ENCODE peak calls at places on chromosomes 1 and 21, in six cellular contexts. A is stomach, H is neural progenitor cell, W is neural crest cell, M is GM13977, Z is HFF-Myc. I is an unnamed sample.

GRCh38 chr1:16442941-16443340 is 2.4 kb downstream of the NECAP2 start:
- DNase-seq in Z (no peak), W (no peak), M (no peak), H (no peak), A (no peak), I (no peak)

GRCh38 chr1:237038211-237038610 is 3.8 kb upstream of the RYR2 start:
- DNase-seq in W (no peak), A (no peak), Z (no peak), M (no peak), H (no peak), I (no peak)

GRCh38 chr1:27519341-27520258 is 29.6 kb upstream of the WASF2 start:
- DNase-seq in W (peak; percentile 57), A (no peak), H (peak; percentile 81), Z (no peak), M (no peak), I (no peak)

GRCh38 chr1:115452600-115453329 is 114.7 kb upstream of the NGF start:
- DNase-seq in H (no peak), M (no peak), W (no peak), Z (no peak), A (no peak), I (no peak)

GRCh38 chr1:44645466-44646244 is 28.6 kb downstream of the TMEM53 start:
- DNase-seq in H (no peak), M (no peak), Z (no peak), A (peak; percentile 38), W (no peak), I (no peak)

GRCh38 chr1:170619167-170620030 is 44.5 kb upstream of the PRRX1 start:
- DNase-seq in A (no peak), Z (peak; percentile 29), W (no peak), M (no peak), H (no peak), I (no peak)

GRCh38 chr1:42971848-42972291 is 13.2 kb upstream of the SLC2A1 start:
- DNase-seq in A (no peak), W (no peak), Z (peak; percentile 91), H (no peak), M (no peak), I (no peak)

GRCh38 chr1:88530246-88530645 is 153.8 kb upstream of the PKN2 start:
- DNase-seq in A (no peak), M (no peak), Z (no peak), H (no peak), W (no peak), I (no peak)

GRCh38 chr21:42319851-42320602 is 4.8 kb upstream of the TFF3 start:
- DNase-seq in W (no peak), M (no peak), H (no peak), Z (no peak), A (no peak), I (no peak)

GRCh38 chr1:202501281-202501680 is 152.8 kb downstream of the PPP1R12B start:
- DNase-seq in H (peak; percentile 31), M (no peak), A (no peak), W (no peak), Z (no peak), I (no peak)

GRCh38 chr1:17670587-17671313 is 84.4 kb upstream of the ACTL8 start:
- DNase-seq in A (no peak), W (no peak), Z (no peak), M (no peak), H (no peak), I (no peak)

GRCh38 chr1:230502306-230502705 is 76.2 kb upstream of the PGBD5 start:
- DNase-seq in A (no peak), W (no peak), Z (no peak), M (no peak), H (no peak), I (no peak)

GRCh38 chr1:41435570-41436178 is 48.8 kb downstream of the EDN2 start:
- DNase-seq in H (peak; percentile 86), M (no peak), W (no peak), A (no peak), Z (no peak), I (no peak)

GRCh38 chr21:43191971-43192370 is 23.2 kb downstream of the CRYAA start:
- DNase-seq in W (no peak), A (no peak), Z (no peak), H (no peak), M (no peak), I (no peak)

GRCh38 chr1:7002728-7003127 is 217.5 kb downstream of the CAMTA1 start:
- DNase-seq in A (no peak), W (no peak), Z (no peak), M (no peak), H (peak; percentile 58), I (no peak)

GRCh38 chr1:27057801-27058647 is 45.4 kb upstream of the TENT5B start:
- DNase-seq in Z (no peak), H (peak; percentile 41), W (no peak), A (no peak), M (no peak), I (no peak)

GRCh38 chr21:31744162-31744800 is 12.4 kb upstream of the SCAF4 start:
- DNase-seq in M (no peak), Z (no peak), W (no peak), A (no peak), H (no peak), I (no peak)

DNA sequence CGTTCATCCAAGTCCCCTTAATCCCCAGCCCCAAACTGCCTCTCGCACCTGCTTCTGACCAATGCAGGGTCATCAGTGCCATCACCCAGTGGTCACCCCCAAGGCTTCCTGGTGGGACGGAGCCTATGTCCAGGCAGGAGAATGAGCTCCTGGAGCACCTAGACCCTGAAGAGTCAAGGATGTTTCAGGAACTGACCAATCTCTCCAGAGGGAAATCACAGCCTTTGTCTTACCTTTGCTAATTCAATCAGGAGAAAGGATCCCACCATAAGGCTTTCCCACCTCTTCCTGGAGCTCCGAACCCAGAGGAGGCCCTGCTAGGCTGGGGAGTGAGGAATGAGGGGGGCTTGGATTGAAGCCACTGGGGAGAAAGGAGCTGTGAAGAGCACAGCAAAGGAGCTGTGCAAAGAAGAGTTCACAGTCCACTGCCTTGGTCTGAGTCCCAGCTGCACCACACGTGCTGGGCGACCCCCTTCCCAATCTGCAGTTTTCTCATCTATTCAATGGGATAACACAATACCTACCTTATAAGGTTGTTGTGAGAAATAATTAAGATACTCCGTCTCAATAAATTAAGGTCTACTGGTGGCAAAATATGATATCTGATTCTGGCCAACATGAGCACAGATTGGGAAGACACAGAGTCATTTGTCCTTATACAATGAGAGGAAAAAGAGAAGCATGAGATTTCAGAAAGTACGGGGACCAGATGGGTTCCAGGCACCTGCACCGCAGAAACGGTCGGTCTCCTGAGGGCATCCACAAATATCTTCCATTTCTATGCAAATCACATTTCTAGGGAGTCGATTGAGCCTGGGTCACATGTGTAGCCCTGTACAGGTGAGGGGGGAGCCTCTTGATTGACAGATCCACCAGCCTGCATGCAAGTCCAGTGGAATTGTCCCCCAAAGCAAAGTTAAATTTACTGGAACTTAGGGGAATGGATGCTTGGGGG is 415.8 kb downstream of the NPHP4 start:
- DNase-seq in H (no peak), W (no peak), A (peak; percentile 14), M (no peak), Z (no peak), I (no peak)
- TF ChIP-seq CTCF in H (no peak), W (no peak), A (no peak), M (no peak), Z (no peak), I (no peak)

DNA sequence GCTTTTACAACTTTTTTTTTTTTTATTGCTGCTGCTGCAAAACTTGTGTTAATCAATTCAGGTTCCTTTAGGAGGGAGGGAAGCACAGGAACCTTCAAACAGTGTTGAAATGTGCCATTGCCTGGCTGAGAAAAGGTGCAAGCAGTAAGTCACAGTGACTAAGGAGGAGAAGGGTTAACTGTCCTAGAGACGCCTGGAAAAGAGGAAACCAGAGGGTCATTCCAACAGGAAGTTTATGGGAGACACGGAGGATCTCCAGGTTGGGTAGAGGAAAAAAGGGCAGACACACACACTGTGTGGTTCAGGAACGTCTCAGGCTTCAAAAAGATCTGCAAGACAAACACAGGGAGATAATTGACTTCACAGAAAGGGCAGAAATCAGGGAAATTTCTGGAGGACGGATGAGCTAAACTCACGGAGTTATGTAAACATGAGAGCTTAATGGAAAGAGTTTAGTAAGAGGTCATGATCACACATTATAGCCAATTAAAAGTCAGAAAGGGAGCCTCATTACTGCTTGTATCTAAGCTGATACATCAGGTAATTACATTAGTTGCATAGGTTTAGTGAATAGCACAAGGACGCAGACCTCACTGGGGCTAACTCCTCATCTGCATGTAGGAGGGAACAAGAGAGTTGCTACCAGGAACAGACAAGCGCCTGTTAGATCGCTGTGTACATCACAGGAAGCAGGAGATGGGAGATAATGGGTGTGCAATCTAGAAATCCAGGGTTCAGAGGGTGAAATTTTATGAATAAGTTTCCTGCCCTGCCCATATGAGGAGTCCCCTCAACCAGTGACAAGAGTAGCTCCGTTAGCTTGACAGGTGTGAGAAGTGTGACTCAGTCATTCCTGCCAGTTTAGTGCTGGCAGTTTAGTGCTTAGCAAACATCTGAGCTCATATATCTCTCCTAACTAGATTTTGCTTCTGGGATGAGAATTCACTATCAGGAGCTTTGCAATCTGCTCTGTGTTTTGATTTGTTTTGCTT is 96.6 kb upstream of the TNR start:
- DNase-seq in A (no peak), Z (no peak), M (no peak), H (no peak), W (no peak), I (peak; percentile 12)
- TF ChIP-seq CTCF in A (no peak), Z (no peak), M (no peak), H (no peak), W (no peak), I (no peak)

GRCh38 chr1:56967900-56968832 is 2.4 kb upstream of the C8B start:
- DNase-seq in Z (no peak), M (no peak), H (peak; percentile 74), W (peak; percentile 54), A (peak; percentile 48), I (peak; percentile 3)
- TF ChIP-seq CTCF in Z (peak; percentile 74), M (peak; percentile 32), H (peak; percentile 93), W (peak; percentile 69), A (peak; percentile 53), I (peak; percentile 34)

GRCh38 chr1:221693087-221693486 is 48.8 kb downstream of the DUSP10 start:
- DNase-seq in M (no peak), W (no peak), Z (no peak), H (no peak), A (no peak), I (peak; percentile 17)
- TF ChIP-seq CTCF in M (peak; percentile 14), W (peak; percentile 29), Z (peak; percentile 12), H (peak; percentile 34), A (no peak), I (peak; percentile 57)

GRCh38 chr1:153552335-153552734 is 3.3 kb upstream of the S100A3 start:
- DNase-seq in M (no peak), H (no peak), A (no peak), Z (no peak), W (no peak), I (no peak)
- TF ChIP-seq CTCF in M (no peak), H (no peak), A (no peak), Z (no peak), W (no peak), I (no peak)

DNA sequence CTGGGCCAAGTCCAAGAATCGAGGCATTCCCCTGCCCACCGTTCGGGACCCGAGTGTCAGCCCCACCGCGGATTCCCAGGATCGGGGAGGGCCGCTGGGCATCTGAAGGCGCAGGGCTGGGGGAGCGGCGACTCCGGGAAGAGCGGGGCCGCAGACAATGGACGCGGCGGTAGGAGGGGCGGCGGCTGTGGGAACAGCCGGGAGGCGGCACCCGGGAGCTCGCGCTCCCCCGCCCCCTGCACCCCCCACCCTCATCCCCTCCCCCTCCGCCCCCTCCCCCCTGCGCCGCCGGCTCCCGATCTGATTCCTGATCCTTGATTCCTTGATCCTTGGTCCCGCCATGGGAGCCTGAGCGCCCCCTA is at the start of gene VANGL2:
- DNase-seq in W (peak; percentile 93), A (peak; percentile 78), Z (no peak), H (peak; percentile 93), M (peak; percentile 76), I (peak; percentile 55)
- TF ChIP-seq CTCF in W (no peak), A (no peak), Z (no peak), H (no peak), M (no peak), I (no peak)

I was measured in activated CD8-positive, alpha-beta T cell treated with anti-CD3 and anti-CD28 coated beads for 36 hours.